ENCODE peak calls at places on chromosome 5, in six cellular contexts. F is A549, V is endothelial cell of umbilical vein, G is HepG2, W is K562, P is GM12878. E is an unnamed sample.

GRCh38 chr5:149575131-149575530 is 6.2 kb upstream of the ARHGEF37 start:
- DNase-seq in F (no peak), V (peak), G (no peak), W (no peak), P (no peak), E (no peak)

GRCh38 chr5:139131881-139132480 is 66.2 kb downstream of the SIL1 start:
- DNase-seq in F (no peak), V (no peak), G (no peak), W (no peak), P (no peak), E (no peak)

GRCh38 chr5:76696254-76696653 is 19.7 kb upstream of the F2R start:
- DNase-seq in F (no peak), V (peak), G (no peak), W (no peak), P (no peak), E (no peak)

GRCh38 chr5:97243352-97243751 is 60.3 kb upstream of the RIOK2 start:
- DNase-seq in F (no peak), V (no peak), G (peak), W (no peak), P (no peak), E (no peak)

GRCh38 chr5:121053055-121053985 is 589.2 kb downstream of the PRR16 start:
- DNase-seq in F (no peak), V (no peak), G (no peak), W (no peak), P (no peak), E (no peak)

GRCh38 chr5:42225009-42225408 is 198.2 kb upstream of the GHR start:
- DNase-seq in F (no peak), V (no peak), G (no peak), W (no peak), P (no peak), E (no peak)

GRCh38 chr5:17224858-17225436 is 7.5 kb downstream of the BASP1 start:
- DNase-seq in F (no peak), V (no peak), G (no peak), W (no peak), P (peak), E (peak)

GRCh38 chr5:181173420-181174342 is 26.3 kb downstream of the OR2V2 start:
- DNase-seq in F (peak), V (peak), G (peak), W (peak), P (peak), E (peak)

GRCh38 chr5:83554686-83555085 is 83.1 kb downstream of the VCAN start:
- DNase-seq in F (peak), V (no peak), G (no peak), W (no peak), P (no peak), E (no peak)

GRCh38 chr5:127696688-127697087 is 6.5 kb upstream of the CCDC192 start:
- DNase-seq in F (no peak), V (no peak), G (no peak), W (no peak), P (no peak), E (no peak)

GRCh38 chr5:139046551-139046950 is 151.6 kb downstream of the SIL1 start:
- DNase-seq in F (no peak), V (no peak), G (no peak), W (no peak), P (no peak), E (no peak)

GRCh38 chr5:132501961-132502931 is 11.7 kb upstream of the IRF1 start:
- DNase-seq in F (no peak), V (no peak), G (peak), W (no peak), P (no peak), E (no peak)

GRCh38 chr5:76401801-76402250 is 1.3 kb upstream of the IQGAP2 start:
- DNase-seq in F (no peak), V (no peak), G (no peak), W (no peak), P (peak), E (peak)

GRCh38 chr5:68347549-68347948 is 132.0 kb downstream of the PIK3R1 start:
- DNase-seq in F (no peak), V (no peak), G (no peak), W (no peak), P (no peak), E (peak)

GRCh38 chr5:72878854-72879253 is 62.4 kb downstream of the TNPO1 start:
- DNase-seq in F (peak), V (no peak), G (no peak), W (no peak), P (no peak), E (no peak)

DNA sequence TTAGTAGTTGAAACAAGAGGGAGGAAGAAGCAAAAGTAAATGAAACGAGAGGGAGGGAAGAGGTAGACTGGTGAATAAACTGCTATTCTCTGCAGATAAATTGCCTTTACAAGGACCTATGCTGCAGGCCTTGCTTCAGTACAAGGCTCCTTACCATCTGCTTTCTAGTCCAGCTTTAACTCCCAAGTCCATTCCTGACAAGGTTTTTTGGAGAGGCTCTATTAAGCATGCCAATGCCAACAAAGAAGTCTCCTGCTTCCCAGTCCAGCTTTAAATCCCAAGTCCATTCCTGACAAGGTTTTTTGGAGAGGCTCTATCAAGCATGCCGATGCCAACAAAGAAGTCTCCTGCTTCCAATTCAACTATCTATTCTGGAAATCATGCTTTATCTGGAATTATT is 244.9 kb downstream of the GABRB2 start:
- DNase-seq in F (no peak), V (no peak), G (no peak), W (no peak), P (no peak), E (no peak)
- TF ChIP-seq MAX in F (no peak), V (no peak), G (no peak), W (no peak), P (no peak), E (no peak)

DNA sequence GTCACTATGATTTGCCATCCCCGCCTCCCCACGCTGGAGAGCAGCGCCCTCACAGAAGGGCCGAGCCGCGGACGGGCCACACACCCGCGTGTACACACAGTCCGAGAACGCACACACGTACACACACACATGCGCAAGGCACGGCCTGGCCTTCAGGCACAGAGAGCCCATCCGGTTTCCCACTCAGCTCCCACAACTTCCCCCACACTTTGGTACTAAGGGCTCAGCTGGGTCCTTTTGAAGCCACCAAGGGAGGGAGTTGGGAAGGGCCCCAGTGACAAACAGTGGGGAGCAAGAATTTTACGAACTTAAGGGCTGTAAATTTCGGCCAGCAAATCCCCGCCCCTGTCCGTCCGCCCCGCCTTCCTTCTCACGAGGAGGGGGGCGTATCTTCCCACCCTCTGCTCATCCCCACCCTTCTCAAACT is 133.3 kb upstream of the HAND1 start:
- DNase-seq in F (no peak), V (peak), G (no peak), W (no peak), P (no peak), E (no peak)
- H3K4me3 ChIP-seq in F (no peak), V (peak), G (no peak), W (no peak), P (no peak), E (no peak)

GRCh38 chr5:109721741-109722140 is 32.0 kb downstream of the MAN2A1 start:
- DNase-seq in F (no peak), V (no peak), G (no peak), W (no peak), P (no peak), E (no peak)
- TF ChIP-seq MYC in F (no peak), V (no peak), G (no peak), W (no peak), P (no peak), E (no peak)

DNA sequence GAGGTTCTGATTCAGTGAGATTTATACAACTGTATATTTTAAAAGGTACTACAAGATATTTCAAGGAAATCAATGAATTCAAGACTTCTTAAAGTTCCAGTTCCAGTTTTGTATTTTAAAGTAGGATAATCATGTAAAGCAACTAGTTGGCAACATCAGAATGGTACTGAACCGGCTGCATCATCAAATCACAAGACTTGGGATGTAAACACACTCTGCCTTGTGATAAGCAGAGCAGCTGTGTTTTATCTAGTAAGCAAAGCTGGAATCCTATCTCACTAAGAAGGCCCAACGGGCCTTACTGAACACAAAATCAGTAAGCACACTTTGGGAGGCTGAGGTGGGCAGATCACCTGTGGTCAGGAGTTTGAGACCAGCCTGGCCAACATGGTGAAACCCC is 327.2 kb upstream of the NREP start:
- DNase-seq in F (no peak), V (no peak), G (no peak), W (no peak), P (no peak), E (no peak)
- TF ChIP-seq MAX in F (no peak), V (no peak), G (no peak), W (no peak), P (no peak), E (no peak)

GRCh38 chr5:57179262-57179960 is 5.6 kb downstream of the GPBP1 start:
- DNase-seq in F (no peak), V (no peak), G (no peak), W (no peak), P (no peak), E (no peak)
- H3K4me3 ChIP-seq in F (no peak), V (peak), G (peak), W (peak), P (peak), E (peak)

GRCh38 chr5:124816381-124816780 is 69.9 kb upstream of the ZNF608 start:
- DNase-seq in F (no peak), V (no peak), G (no peak), W (no peak), P (no peak), E (no peak)

GRCh38 chr5:124810420-124810819 is 64.0 kb upstream of the ZNF608 start:
- DNase-seq in F (no peak), V (no peak), G (no peak), W (no peak), P (no peak), E (no peak)

GRCh38 chr5:124808842-124809268 is 62.4 kb upstream of the ZNF608 start:
- DNase-seq in F (no peak), V (no peak), G (no peak), W (peak), P (no peak), E (no peak)

DNA sequence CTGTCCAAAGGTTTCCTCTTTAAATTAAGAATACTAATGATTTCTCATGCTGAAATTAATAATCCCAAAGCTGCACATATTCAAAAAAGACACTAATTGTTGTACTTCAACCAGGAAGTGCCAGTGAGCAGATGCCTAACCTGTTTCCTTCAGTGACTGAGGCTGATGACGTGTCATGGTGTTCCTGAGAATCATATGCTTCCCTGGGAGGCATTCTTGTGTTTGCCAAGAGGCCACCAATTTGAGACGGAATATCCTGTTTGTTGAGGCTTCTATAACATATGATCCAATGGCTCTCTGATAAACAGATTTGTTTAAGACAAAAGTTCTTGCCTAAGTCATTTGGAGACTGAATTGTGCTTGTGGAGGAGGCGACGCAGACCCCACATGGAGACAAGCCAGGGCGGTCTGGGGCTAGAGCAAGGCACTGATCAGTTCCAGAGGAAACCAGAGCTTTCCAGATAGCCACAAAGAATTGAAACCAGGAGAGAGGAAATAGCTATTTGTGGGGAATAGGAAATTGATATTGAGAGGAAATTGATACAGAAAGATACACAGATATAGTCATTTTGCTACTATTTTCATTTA is 66.4 kb upstream of the ZNF608 start:
- DNase-seq in F (no peak), V (peak), G (no peak), W (no peak), P (no peak), E (no peak)
- TF ChIP-seq MYC in F (no peak), V (no peak), G (no peak), W (no peak), P (no peak), E (no peak)

GRCh38 chr5:1235838-1236237 is 10.7 kb downstream of the SLC6A18 start:
- DNase-seq in F (no peak), V (no peak), G (no peak), W (no peak), P (no peak), E (no peak)

GRCh38 chr5:1232780-1233179 is 7.6 kb downstream of the SLC6A18 start:
- DNase-seq in F (no peak), V (no peak), G (no peak), W (no peak), P (no peak), E (no peak)

GRCh38 chr5:1239514-1240251 is 14.5 kb downstream of the SLC6A18 start:
- DNase-seq in F (no peak), V (no peak), G (no peak), W (peak), P (no peak), E (no peak)

GRCh38 chr5:1231354-1231905 is 6.2 kb downstream of the SLC6A18 start:
- DNase-seq in F (no peak), V (no peak), G (no peak), W (no peak), P (no peak), E (no peak)

DNA sequence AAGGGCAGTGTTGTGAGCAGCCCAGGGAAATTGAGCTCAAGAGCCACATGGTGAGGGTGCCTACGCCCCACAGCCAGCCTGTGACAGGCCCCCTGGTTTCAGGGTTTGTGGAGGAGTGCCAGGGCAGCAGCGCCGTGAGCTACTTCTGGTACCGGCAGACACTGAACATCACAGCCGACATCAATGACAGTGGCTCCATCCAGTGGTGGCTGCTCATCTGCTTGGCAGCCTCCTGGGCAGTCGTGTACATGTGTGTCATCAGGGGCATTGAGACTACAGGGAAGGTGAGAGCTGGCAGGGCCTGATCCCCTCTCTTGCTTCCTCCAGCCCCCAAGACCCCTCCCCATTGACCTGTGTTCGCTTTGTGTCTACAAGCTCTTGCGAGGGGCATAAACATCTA is 10.2 kb downstream of the SLC6A18 start:
- DNase-seq in F (peak), V (no peak), G (peak), W (peak), P (no peak), E (no peak)
- TF ChIP-seq MAX in F (no peak), V (no peak), G (no peak), W (no peak), P (no peak), E (no peak)

DNA sequence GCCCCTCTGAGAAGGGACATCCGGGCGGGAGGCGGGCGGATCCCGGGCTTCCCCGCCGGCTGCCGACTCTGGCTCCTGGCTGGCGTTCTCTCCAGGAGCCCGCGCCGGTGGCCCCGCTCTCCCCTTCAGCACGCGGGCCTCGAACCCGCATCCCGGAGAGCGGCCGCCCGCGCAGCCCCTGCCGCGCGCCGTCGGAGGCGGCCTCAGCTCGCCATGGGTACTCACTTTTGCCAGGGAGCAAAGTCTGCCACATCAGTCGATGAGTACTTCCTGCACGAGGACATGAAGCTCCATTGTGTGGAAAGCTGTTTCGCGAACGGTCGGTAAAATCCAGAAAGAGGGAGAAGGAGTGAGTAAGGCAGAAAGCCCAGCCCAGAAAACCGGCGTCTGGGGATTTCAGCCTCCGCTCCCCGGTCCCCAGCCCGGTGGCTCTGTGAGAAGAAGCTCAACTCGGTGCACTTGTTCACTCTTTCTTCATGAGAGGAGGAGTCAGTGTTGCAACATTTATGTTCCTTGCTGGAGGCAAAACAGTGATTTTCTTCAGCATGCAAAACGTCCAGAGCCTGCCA is at the start of gene PRLR:
- DNase-seq in F (peak), V (no peak), G (peak), W (no peak), P (no peak), E (peak)
- H3K4me3 ChIP-seq in F (peak), V (no peak), G (peak), W (no peak), P (peak), E (no peak)

GRCh38 chr5:101678494-101679193 is 617.4 kb downstream of the SLCO4C1 start:
- DNase-seq in F (peak), V (peak), G (peak), W (peak), P (peak), E (peak)
- TF ChIP-seq MYC in F (no peak), V (no peak), G (no peak), W (no peak), P (no peak), E (no peak)

DNA sequence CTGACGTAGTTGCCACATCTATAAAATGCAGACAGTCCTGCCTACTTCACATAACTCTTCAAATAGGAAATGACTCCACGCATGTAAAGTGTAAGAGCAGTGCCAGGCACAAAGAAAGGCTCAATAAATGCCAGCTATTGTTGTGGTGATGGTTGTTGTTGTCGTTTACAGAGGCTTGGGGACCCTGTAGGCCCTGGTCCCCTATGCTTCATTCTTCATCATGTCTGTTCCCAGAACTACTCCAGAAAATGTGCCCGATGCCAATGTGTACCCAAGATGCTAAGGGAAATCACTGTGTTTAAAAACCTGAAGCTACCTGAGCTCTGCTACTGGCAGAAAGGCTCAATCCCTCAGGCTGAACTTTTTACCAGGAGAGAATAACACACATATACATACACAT is 9.1 kb downstream of the SLIT3 start:
- DNase-seq in F (no peak), V (no peak), G (no peak), W (no peak), P (no peak), E (no peak)
- TF ChIP-seq MAX in F (no peak), V (no peak), G (no peak), W (no peak), P (no peak), E (no peak)

E was measured in NB4.